ENCODE peak calls at places on chromosomes 13 and 19, in four cellular contexts. K is neural progenitor cell, Y is GM23248, N is H1. L is an unnamed sample.
A peak's percentile ranks its signal among the peaks of the same experiment; 100 is the strongest.

GRCh38 chr19:6521718-6522646 is 8.8 kb upstream of the TNFSF9 start:
- DNase-seq in K (no peak), N (no peak), Y (peak; percentile 51), L (peak; percentile 76)

GRCh38 chr13:94324409-94325147 is 154.9 kb downstream of the DCT start:
- DNase-seq in N (no peak), K (no peak), Y (no peak), L (no peak)

GRCh38 chr13:50290186-50290585 is 274.9 kb downstream of the KCNRG start:
- DNase-seq in K (no peak), N (no peak), Y (no peak), L (no peak)

GRCh38 chr19:34416021-34416545 is 11.9 kb downstream of the PDCD2L start:
- DNase-seq in Y (peak; percentile 17), N (no peak), K (no peak), L (no peak)

GRCh38 chr19:2469102-2469914 is 6.6 kb upstream of the GADD45B start:
- DNase-seq in K (no peak), Y (peak; percentile 83), N (no peak), L (peak; percentile 94)

GRCh38 chr19:9306443-9306842 is 3.2 kb downstream of the ZNF699 start:
- DNase-seq in N (no peak), Y (peak; percentile 87), K (no peak), L (peak; percentile 81)

GRCh38 chr13:40800559-40800958 is 11.1 kb downstream of the SLC25A15 start:
- DNase-seq in K (no peak), N (no peak), Y (no peak), L (peak; percentile 6)

GRCh38 chr13:52454459-52454824 is 836 bp upstream of the CKAP2 start:
- DNase-seq in Y (no peak), N (no peak), K (peak; percentile 32), L (no peak)

GRCh38 chr19:6464070-6464873 is at the start of gene CRB3:
- DNase-seq in N (peak; percentile 80), K (peak; percentile 53), Y (no peak), L (peak; percentile 55)

GRCh38 chr19:39558623-39559117 is 18.7 kb upstream of the EID2 start:
- DNase-seq in K (no peak), N (no peak), Y (no peak), L (no peak)

GRCh38 chr19:1633269-1633606 is 19.2 kb downstream of the TCF3 start:
- DNase-seq in N (no peak), K (no peak), Y (no peak), L (no peak)

GRCh38 chr19:1935484-1936208 is 5.3 kb upstream of the CSNK1G2 start:
- DNase-seq in Y (peak; percentile 27), N (no peak), K (no peak), L (peak; percentile 58)

GRCh38 chr19:10283786-10284540 is 2.8 kb upstream of the ICAM4 start:
- DNase-seq in K (no peak), N (no peak), Y (no peak), L (peak; percentile 66)

GRCh38 chr13:114132419-114133121 is at the start of gene RASA3:
- DNase-seq in N (peak; percentile 58), Y (peak; percentile 91), K (peak; percentile 95), L (peak; percentile 99)

GRCh38 chr19:12838182-12838890 is at the start of gene MAST1:
- DNase-seq in N (no peak), K (peak; percentile 91), Y (peak; percentile 68), L (peak; percentile 98)

GRCh38 chr13:100658363-100658762 is 16.2 kb downstream of the TMTC4 start:
- DNase-seq in K (no peak), Y (no peak), N (no peak), L (no peak)

GRCh38 chr13:75963318-75963717 is 327.2 kb downstream of the LMO7 start:
- DNase-seq in K (peak; percentile 8), Y (no peak), N (no peak), L (no peak)

GRCh38 chr13:97219226-97219625 is 2.9 kb upstream of the MBNL2 start:
- DNase-seq in N (no peak), K (no peak), Y (no peak), L (no peak)

GRCh38 chr13:108270442-108270841 is 924 bp downstream of the TNFSF13B start:
- DNase-seq in K (no peak), Y (peak; percentile 22), N (no peak), L (no peak)

GRCh38 chr19:2820112-2820702 is 539 bp downstream of the ZNF554 start:
- DNase-seq in K (peak; percentile 71), Y (peak; percentile 43), N (no peak), L (peak; percentile 94)

GRCh38 chr13:99681695-99682094 is 180.4 kb downstream of the TM9SF2 start:
- DNase-seq in K (no peak), N (no peak), Y (no peak), L (no peak)

GRCh38 chr13:41603917-41604316 is 146.6 kb downstream of the RGCC start:
- DNase-seq in N (no peak), K (no peak), Y (peak; percentile 76), L (no peak)

GRCh38 chr19:48121909-48122371 is 11.3 kb upstream of the PLA2G4C start:
- DNase-seq in Y (no peak), N (no peak), K (no peak), L (peak; percentile 39)

GRCh38 chr19:925912-926594 is at the start of gene ARID3A:
- DNase-seq in Y (peak; percentile 83), N (no peak), K (peak; percentile 73), L (peak; percentile 99)

GRCh38 chr19:21698215-21698614 is 69.2 kb downstream of the ZNF100 start:
- DNase-seq in Y (peak; percentile 34), K (peak; percentile 17), N (no peak), L (no peak)

GRCh38 chr19:22422220-22422619 is at the start of gene ZNF98:
- DNase-seq in K (no peak), N (no peak), Y (no peak), L (no peak)

GRCh38 chr19:23949611-23950010 is 34.9 kb downstream of the ZNF726 start:
- DNase-seq in K (no peak), Y (no peak), N (no peak), L (no peak)

GRCh38 chr13:42487221-42487620 is 86.7 kb upstream of the TNFSF11 start:
- DNase-seq in K (no peak), Y (no peak), N (no peak), L (no peak)

GRCh38 chr13:85772379-85772778 is 26.8 kb downstream of the SLITRK6 start:
- DNase-seq in Y (no peak), N (no peak), K (no peak), L (no peak)

GRCh38 chr19:55256562-55257460 is 2.0 kb downstream of the PPP6R1 start:
- DNase-seq in Y (peak; percentile 41), K (no peak), N (no peak), L (no peak)

GRCh38 chr13:54536112-54536511 is 1507.5 kb downstream of the OLFM4 start:
- DNase-seq in K (peak; percentile 39), N (no peak), Y (no peak), L (no peak)

GRCh38 chr13:82747331-82747730 is 1134.9 kb downstream of the SLITRK1 start:
- DNase-seq in K (peak; percentile 78), Y (peak; percentile 35), N (no peak), L (no peak)

GRCh38 chr13:110305949-110306339 is 1.0 kb downstream of the COL4A1 start:
- DNase-seq in N (no peak), Y (peak; percentile 42), K (no peak), L (no peak)
- H3K4me2 ChIP-seq in N (peak overlapping the region; percentile 89), Y (peak overlapping the region; percentile 99), K (peak overlapping the region; percentile 88), L (peak overlapping the region; percentile 98)

DNA sequence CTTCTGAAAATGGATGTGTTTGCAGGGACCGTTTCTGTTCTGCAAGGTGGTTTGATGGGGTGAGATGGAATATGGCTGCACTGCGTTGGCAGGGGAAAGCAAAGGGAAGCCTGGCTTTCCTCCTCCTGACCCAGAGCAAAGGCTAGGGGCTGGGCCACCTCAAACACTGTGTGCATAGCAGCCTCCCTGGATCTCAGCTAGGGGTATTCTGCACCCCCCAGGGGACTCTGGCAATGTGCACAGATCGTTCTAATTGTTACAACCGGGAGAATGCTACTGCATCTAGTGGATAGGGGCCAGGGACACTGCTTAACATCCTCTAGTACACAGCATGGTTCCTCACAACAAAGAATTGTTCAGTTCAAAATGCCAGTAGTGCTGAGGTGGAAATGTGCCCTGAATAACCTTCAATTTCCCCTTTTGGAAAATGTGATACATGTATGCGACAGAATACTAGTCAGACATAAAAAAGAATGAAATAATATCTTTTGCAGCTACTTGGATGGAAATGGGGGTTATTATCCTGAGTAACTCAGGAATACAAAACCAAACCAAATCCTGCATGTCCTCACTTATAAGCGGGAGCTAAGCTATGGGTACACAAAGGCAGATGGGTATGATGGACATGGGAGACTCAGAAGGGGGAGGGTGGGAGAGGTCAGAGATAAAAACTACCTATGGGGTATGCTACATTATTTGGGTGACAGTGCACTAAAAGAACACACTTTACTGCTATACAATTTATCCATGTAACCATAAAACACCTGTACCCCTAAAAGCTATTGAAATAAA is 671.2 kb downstream of the UQCRFS1 start:
- DNase-seq in K (no peak), Y (no peak), N (no peak), L (no peak)
- H2AFZ ChIP-seq in K (no peak overlapping the region), Y (no peak overlapping the region), N (no peak overlapping the region), L (no peak overlapping the region)

GRCh38 chr13:112986946-112987345 is 17.9 kb downstream of the MCF2L start:
- DNase-seq in Y (no peak), N (no peak), K (no peak), L (no peak)

GRCh38 chr13:112984501-112984900 is 15.5 kb downstream of the MCF2L start:
- DNase-seq in K (no peak), Y (no peak), N (no peak), L (no peak)

GRCh38 chr13:112986470-112986869 is 17.5 kb downstream of the MCF2L start:
- DNase-seq in K (no peak), N (no peak), Y (no peak), L (no peak)

GRCh38 chr13:112984954-112985802 is 16.2 kb downstream of the MCF2L start:
- DNase-seq in Y (no peak), K (no peak), N (no peak), L (no peak)

DNA sequence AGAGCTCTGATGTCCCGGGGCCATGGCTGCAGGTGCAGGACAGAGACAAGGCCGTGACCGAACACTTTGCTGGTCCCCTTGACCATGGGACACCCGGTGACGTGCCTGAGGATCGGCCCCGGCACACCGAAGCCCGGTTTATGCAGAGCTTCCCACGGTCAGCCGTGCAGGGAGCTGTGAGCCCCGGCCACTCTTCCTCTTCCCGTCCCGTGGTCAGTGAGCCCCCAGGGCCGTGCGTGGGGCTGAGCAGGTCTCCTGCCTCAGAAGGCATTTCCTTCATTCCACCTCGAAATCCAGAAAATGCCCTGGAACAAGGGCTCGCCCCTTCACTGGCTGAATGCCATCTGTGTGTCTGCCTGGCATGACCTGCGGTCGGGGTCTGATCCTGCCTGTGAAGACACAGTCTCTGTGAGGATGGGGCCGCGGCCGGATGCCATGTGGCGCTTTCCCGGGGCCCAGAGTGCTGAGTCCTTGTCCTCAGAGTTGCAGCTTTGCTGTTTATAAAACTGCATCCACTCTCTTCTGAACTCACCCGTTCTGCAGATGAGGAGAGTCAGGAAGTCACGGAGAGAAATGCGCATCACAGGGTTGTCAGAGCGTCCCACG is 16.9 kb downstream of the MCF2L start:
- DNase-seq in N (no peak), Y (no peak), K (no peak), L (no peak)
- H3K4me2 ChIP-seq in N (no peak overlapping the region), Y (no peak overlapping the region), K (no peak overlapping the region), L (no peak overlapping the region)

GRCh38 chr19:19300613-19301012 is 19.7 kb downstream of the SUGP1 start:
- DNase-seq in N (no peak), K (no peak), Y (no peak), L (no peak)

GRCh38 chr19:19296953-19297689 is 23.2 kb downstream of the SUGP1 start:
- DNase-seq in Y (no peak), K (no peak), N (no peak), L (peak; percentile 29)

GRCh38 chr19:19297759-19298158 is 22.6 kb downstream of the SUGP1 start:
- DNase-seq in N (no peak), Y (no peak), K (no peak), L (no peak)

GRCh38 chr19:19292607-19293006 is 19.5 kb upstream of the TM6SF2 start:
- DNase-seq in Y (no peak), K (no peak), N (no peak), L (no peak)

GRCh38 chr19:19294914-19295313 is 21.8 kb upstream of the TM6SF2 start:
- DNase-seq in N (no peak), Y (no peak), K (no peak), L (no peak)
- H2AFZ ChIP-seq in N (no peak overlapping the region), Y (no peak overlapping the region), K (no peak overlapping the region), L (no peak overlapping the region)

L was measured in osteoblast.